ENCODE peak calls at places on chromosome 20, in nine cellular contexts. J, M, N, E, F, Z, O, Q and H are unnamed samples.

GRCh38 chr20:64246616-64247311 is 8.8 kb upstream of the PCMTD2 start:
- DNase-seq in Q (peak), E (no peak), F (no peak), N (no peak), O (no peak), M (peak), J (no peak), Z (no peak), H (peak)

GRCh38 chr20:23180451-23180921 is 94.4 kb upstream of the CD93 start:
- DNase-seq in E (no peak), Z (peak), N (no peak), F (no peak), Q (no peak), O (no peak), M (no peak), J (peak), H (no peak)

GRCh38 chr20:3515379-3516175 is 44.8 kb downstream of the ATRN start:
- DNase-seq in F (no peak), M (no peak), J (no peak), O (no peak), N (no peak), Z (peak), Q (no peak), E (peak), H (no peak)

GRCh38 chr20:60491261-60491660 is 533.0 kb downstream of the CDH26 start:
- DNase-seq in Q (no peak), Z (no peak), M (no peak), E (no peak), J (no peak), N (no peak), F (no peak), O (no peak), H (no peak)

GRCh38 chr20:59138114-59138602 is 25.5 kb upstream of the ZNF831 start:
- DNase-seq in E (no peak), F (no peak), J (no peak), O (no peak), Z (no peak), M (no peak), N (no peak), Q (no peak), H (no peak)

GRCh38 chr20:47231382-47232042 is 125.0 kb downstream of the ZMYND8 start:
- DNase-seq in M (no peak), Q (no peak), N (no peak), J (peak), O (no peak), Z (peak), F (no peak), E (peak), H (no peak)

GRCh38 chr20:56683077-56683865 is 54.2 kb downstream of the TFAP2C start:
- DNase-seq in N (no peak), J (no peak), O (no peak), E (no peak), F (no peak), Q (no peak), M (no peak), Z (no peak), H (no peak)

GRCh38 chr20:62104234-62104789 is 18.0 kb upstream of the LSM14B start:
- DNase-seq in F (no peak), E (no peak), J (no peak), O (no peak), Z (no peak), N (no peak), Q (no peak), M (no peak), H (no peak)

GRCh38 chr20:58179083-58179431 is 49.4 kb downstream of the ANKRD60 start:
- DNase-seq in Q (no peak), J (no peak), Z (no peak), O (no peak), M (no peak), E (no peak), F (peak), N (no peak), H (no peak)

GRCh38 chr20:34829191-34829590 is 3.7 kb upstream of the NCOA6 start:
- DNase-seq in O (no peak), F (no peak), E (no peak), J (no peak), N (no peak), Q (no peak), Z (no peak), M (no peak), H (no peak)

GRCh38 chr20:34834459-34834893 is 9.0 kb upstream of the NCOA6 start:
- DNase-seq in J (no peak), O (no peak), E (peak), Q (no peak), Z (peak), M (no peak), F (no peak), N (no peak), H (no peak)
- TF ChIP-seq CTCF in J (peak), O (peak), E (peak), Q (peak), Z (peak), M (peak), F (peak), N (peak), H (peak)

DNA sequence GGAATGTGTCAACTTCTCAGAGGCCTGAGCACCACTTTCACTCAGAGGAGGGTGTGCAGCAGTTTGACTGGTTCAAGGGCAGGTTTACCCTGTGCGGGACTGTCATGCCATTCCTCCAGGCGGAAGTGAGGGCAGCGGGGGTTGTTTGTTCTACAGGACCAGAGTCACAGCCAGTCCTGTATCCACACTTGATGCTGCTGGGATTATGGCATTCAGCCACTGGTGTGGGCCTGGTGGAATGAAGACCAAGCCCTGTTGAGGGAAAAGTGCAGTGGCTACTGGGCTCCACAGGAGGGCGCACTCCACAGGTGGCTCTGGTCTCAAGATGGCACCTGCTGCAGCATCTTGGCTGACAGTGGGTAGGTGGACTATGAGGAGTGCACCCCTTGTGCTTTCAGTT is 14.8 kb downstream of the SEMG2 start:
- DNase-seq in N (no peak), E (no peak), M (peak), Q (peak), J (no peak), O (no peak), Z (no peak), F (no peak), H (no peak)
- TF ChIP-seq CTCF in N (peak), E (peak), M (peak), Q (peak), J (peak), O (peak), Z (peak), F (no peak), H (peak)

GRCh38 chr20:53468583-53468982 is 125.1 kb downstream of the ZNF217 start:
- DNase-seq in O (peak), J (no peak), Z (no peak), F (no peak), E (no peak), M (no peak), N (no peak), Q (no peak), H (no peak)

GRCh38 chr20:53466279-53466678 is 127.4 kb downstream of the ZNF217 start:
- DNase-seq in E (no peak), O (no peak), J (no peak), Q (no peak), Z (no peak), N (no peak), M (no peak), F (no peak), H (no peak)

GRCh38 chr20:53463101-53463972 is 130.3 kb downstream of the ZNF217 start:
- DNase-seq in M (no peak), N (no peak), F (no peak), J (no peak), E (no peak), Z (no peak), O (no peak), Q (no peak), H (no peak)
- TF ChIP-seq CTCF in M (no peak), N (no peak), F (no peak), J (no peak), E (no peak), Z (no peak), O (no peak), Q (no peak), H (no peak)

GRCh38 chr20:43953919-43954617 is 39.4 kb downstream of the TOX2 start:
- DNase-seq in O (no peak), E (no peak), M (no peak), N (no peak), Q (no peak), Z (no peak), J (no peak), F (no peak), H (no peak)
- TF ChIP-seq CTCF in O (no peak), E (no peak), M (peak), N (no peak), Q (no peak), Z (peak), J (no peak), F (no peak), H (no peak)